ENCODE peak calls at places on chromosomes 2 and 18, in eight cellular contexts. W is transverse colon; H is endothelial cell; P is left colon; J is stimulated activated CD8-positive, alpha-beta memory T cell treated with anti-CD3 and anti-CD28 coated beads, Interleukin-15, amount 100 ng/mL, for 24 hours; N is CD4-positive, alpha-beta T cell; C is astrocyte of the hippocampus; R is activated CD4-positive, alpha-beta T cell treated with anti-CD3 and anti-CD28 coated beads, Interleukin-2, amount 10 ng/mL, durations not matched to agents 24 days and 14 days. T is an unnamed sample.

GRCh38 chr2:128369126-128369555 is 50.5 kb upstream of the HS6ST1 start:
- DNase-seq in W (no peak), H (no peak), P (peak; percentile 2), J (no peak), N (no peak), C (no peak), R (no peak), T (no peak)

GRCh38 chr18:2895391-2895790 is 48.6 kb downstream of the EMILIN2 start:
- DNase-seq in W (no peak), H (no peak), P (peak; percentile 12), J (no peak), N (no peak), C (no peak), R (no peak), T (no peak)

GRCh38 chr2:111975053-111975552 is 76.7 kb downstream of the MERTK start:
- DNase-seq in W (no peak), H (no peak), P (no peak), J (no peak), N (no peak), C (peak; percentile 80), R (no peak), T (no peak)

GRCh38 chr2:1081411-1082225 is 131.0 kb downstream of the SNTG2 start:
- DNase-seq in W (peak; percentile 41), H (no peak), P (peak; percentile 42), J (no peak), N (no peak), C (peak; percentile 55), R (peak; percentile 46), T (no peak)

GRCh38 chr2:141341444-141341843 is 789.4 kb downstream of the LRP1B start:
- DNase-seq in W (no peak), H (no peak), P (no peak), J (no peak), N (no peak), C (peak; percentile 86), R (no peak), T (no peak)

GRCh38 chr2:27638709-27639108 is 9.9 kb downstream of the GPN1 start:
- DNase-seq in W (no peak), H (no peak), P (no peak), J (no peak), N (no peak), C (peak; percentile 91), R (no peak), T (no peak)

GRCh38 chr2:173350383-173350782 is 4.3 kb upstream of the CDCA7 start:
- DNase-seq in W (no peak), H (no peak), P (no peak), J (no peak), N (no peak), C (no peak), R (no peak), T (no peak)

GRCh38 chr2:72012886-72013574 is 134.6 kb downstream of the CYP26B1 start:
- DNase-seq in W (no peak), H (no peak), P (no peak), J (no peak), N (no peak), C (no peak), R (peak; percentile 32), T (no peak)

GRCh38 chr2:213161759-213162514 is 10.5 kb upstream of the IKZF2 start:
- DNase-seq in W (no peak), H (no peak), P (no peak), J (no peak), N (no peak), C (peak; percentile 65), R (peak; percentile 4), T (no peak)

GRCh38 chr2:3625186-3625585 is 30.3 kb downstream of the COLEC11 start:
- DNase-seq in W (peak; percentile 2), H (no peak), P (no peak), J (no peak), N (no peak), C (no peak), R (no peak), T (no peak)

GRCh38 chr2:64262068-64262467 is 117.8 kb upstream of the PELI1 start:
- DNase-seq in W (peak; percentile 36), H (no peak), P (peak; percentile 46), J (no peak), N (no peak), C (no peak), R (no peak), T (no peak)

GRCh38 chr2:24359701-24360049 is 661 bp downstream of the ITSN2 start:
- DNase-seq in W (peak; percentile 72), H (peak; percentile 44), P (peak; percentile 73), J (peak; percentile 9), N (peak; percentile 33), C (peak; percentile 39), R (peak; percentile 85), T (peak; percentile 67)

GRCh38 chr2:240421396-240421795 is 14.1 kb upstream of the GPC1 start:
- DNase-seq in W (no peak), H (no peak), P (peak; percentile 16), J (no peak), N (no peak), C (no peak), R (no peak), T (no peak)

GRCh38 chr2:151844217-151844896 is 16.1 kb upstream of the ARL5A start:
- DNase-seq in W (no peak), H (no peak), P (no peak), J (no peak), N (no peak), C (no peak), R (no peak), T (no peak)

T was measured in activated CD8-positive, alpha-beta T cell treated with anti-CD3 and anti-CD28 coated beads, Interleukin-2, amount 10 ng/mL, durations not matched to agents 7 days and 5 days.